ENCODE peak calls at places on chromosomes 13 and 19, in four cellular contexts. One of them, this sample, is unnamed.

GRCh38 chr13:75226755-75227435 is 255.1 kb downstream of the TBC1D4 start:
- DNase-seq in H1: no peak
- DNase-seq in H9: no peak
- DNase-seq in neuronal stem cell: no peak
- DNase-seq in this sample: peak; percentile 86

GRCh38 chr19:44598880-44599279 is 14.5 kb upstream of the IGSF23 start:
- DNase-seq in H1: no peak
- DNase-seq in H9: no peak
- DNase-seq in neuronal stem cell: no peak
- DNase-seq in this sample: no peak

GRCh38 chr19:8575467-8575997 is 1.7 kb downstream of the MYO1F start:
- DNase-seq in H1: no peak
- DNase-seq in H9: peak; percentile 69
- DNase-seq in neuronal stem cell: no peak
- DNase-seq in this sample: peak; percentile 35

GRCh38 chr13:20414475-20415287 is 111.0 kb downstream of the CRYL1 start:
- DNase-seq in H1: peak; percentile 74
- DNase-seq in H9: peak; percentile 69
- DNase-seq in neuronal stem cell: no peak
- DNase-seq in this sample: no peak

GRCh38 chr19:13842294-13843103 is 34.4 kb upstream of the NANOS3 start:
- DNase-seq in H1: no peak
- DNase-seq in H9: peak; percentile 56
- DNase-seq in neuronal stem cell: no peak
- DNase-seq in this sample: peak; percentile 65

GRCh38 chr13:26460652-26461051 is 96.8 kb upstream of the WASF3 start:
- DNase-seq in H1: no peak
- DNase-seq in H9: no peak
- DNase-seq in neuronal stem cell: no peak
- DNase-seq in this sample: peak; percentile 84

GRCh38 chr13:111472083-111472482 is 151.6 kb downstream of the TEX29 start:
- DNase-seq in H1: no peak
- DNase-seq in H9: no peak
- DNase-seq in neuronal stem cell: no peak
- DNase-seq in this sample: no peak

GRCh38 chr13:41075034-41075433 is 13.7 kb downstream of the WBP4 start:
- DNase-seq in H1: no peak
- DNase-seq in H9: no peak
- DNase-seq in neuronal stem cell: no peak
- DNase-seq in this sample: peak; percentile 49

GRCh38 chr13:38590796-38591507 is 95.9 kb upstream of the FREM2 start:
- DNase-seq in H1: no peak
- DNase-seq in H9: no peak
- DNase-seq in neuronal stem cell: no peak
- DNase-seq in this sample: no peak

GRCh38 chr19:53878786-53879144 is 3.2 kb upstream of the PRKCG start:
- DNase-seq in H1: no peak
- DNase-seq in H9: no peak
- DNase-seq in neuronal stem cell: no peak
- DNase-seq in this sample: no peak

GRCh38 chr13:77507931-77508776 is 27.4 kb upstream of the SCEL start:
- DNase-seq in H1: no peak
- DNase-seq in H9: no peak
- DNase-seq in neuronal stem cell: no peak
- DNase-seq in this sample: peak; percentile 49

GRCh38 chr19:20863176-20863575 is 59.9 kb upstream of the ZNF85 start:
- DNase-seq in H1: peak; percentile 40
- DNase-seq in H9: no peak
- DNase-seq in neuronal stem cell: no peak
- DNase-seq in this sample: no peak

GRCh38 chr13:82797876-82798275 is 1084.4 kb downstream of the SLITRK1 start:
- DNase-seq in H1: no peak
- DNase-seq in H9: no peak
- DNase-seq in neuronal stem cell: no peak
- DNase-seq in this sample: no peak

GRCh38 chr13:40401911-40402776 is 264.3 kb downstream of the FOXO1 start:
- DNase-seq in H1: no peak
- DNase-seq in H9: no peak
- DNase-seq in neuronal stem cell: no peak
- DNase-seq in this sample: peak; percentile 92

GRCh38 chr13:42036711-42037110 is 11.7 kb upstream of the DGKH start:
- DNase-seq in H1: no peak
- DNase-seq in H9: no peak
- DNase-seq in neuronal stem cell: no peak
- DNase-seq in this sample: no peak

DNA sequence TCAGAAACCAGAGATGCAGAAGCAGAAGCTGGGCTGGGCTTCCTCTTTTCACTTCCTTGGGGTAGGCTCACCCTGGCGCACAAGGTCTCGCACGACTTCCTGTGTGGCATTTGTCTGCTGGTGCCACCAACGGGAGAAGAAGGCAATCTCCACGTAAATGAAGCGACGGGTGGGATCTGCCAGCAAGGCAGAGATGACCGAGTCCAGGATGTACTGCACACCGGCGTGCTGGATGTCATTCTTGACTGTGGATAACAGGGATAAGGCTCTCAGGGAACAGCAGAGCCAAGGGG is 1.3 kb downstream of the MAN2B1 start:
- DNase-seq in H1: no peak
- DNase-seq in H9: no peak
- DNase-seq in neuronal stem cell: no peak
- DNase-seq in this sample: no peak
- H3K14ac ChIP-seq in H1: no peak overlapping the region
- H3K14ac ChIP-seq in H9: no peak overlapping the region
- H3K14ac ChIP-seq in neuronal stem cell: no peak overlapping the region
- H3K14ac ChIP-seq in this sample: no peak overlapping the region

GRCh38 chr19:29715695-29716581 is 877 bp upstream of the C19orf12 start:
- DNase-seq in H1: no peak
- DNase-seq in H9: no peak
- DNase-seq in neuronal stem cell: no peak
- DNase-seq in this sample: no peak
- H3K14ac ChIP-seq in H1: no peak overlapping the region
- H3K14ac ChIP-seq in H9: no peak overlapping the region
- H3K14ac ChIP-seq in neuronal stem cell: no peak overlapping the region
- H3K14ac ChIP-seq in this sample: peak overlapping the region; percentile 76

DNA sequence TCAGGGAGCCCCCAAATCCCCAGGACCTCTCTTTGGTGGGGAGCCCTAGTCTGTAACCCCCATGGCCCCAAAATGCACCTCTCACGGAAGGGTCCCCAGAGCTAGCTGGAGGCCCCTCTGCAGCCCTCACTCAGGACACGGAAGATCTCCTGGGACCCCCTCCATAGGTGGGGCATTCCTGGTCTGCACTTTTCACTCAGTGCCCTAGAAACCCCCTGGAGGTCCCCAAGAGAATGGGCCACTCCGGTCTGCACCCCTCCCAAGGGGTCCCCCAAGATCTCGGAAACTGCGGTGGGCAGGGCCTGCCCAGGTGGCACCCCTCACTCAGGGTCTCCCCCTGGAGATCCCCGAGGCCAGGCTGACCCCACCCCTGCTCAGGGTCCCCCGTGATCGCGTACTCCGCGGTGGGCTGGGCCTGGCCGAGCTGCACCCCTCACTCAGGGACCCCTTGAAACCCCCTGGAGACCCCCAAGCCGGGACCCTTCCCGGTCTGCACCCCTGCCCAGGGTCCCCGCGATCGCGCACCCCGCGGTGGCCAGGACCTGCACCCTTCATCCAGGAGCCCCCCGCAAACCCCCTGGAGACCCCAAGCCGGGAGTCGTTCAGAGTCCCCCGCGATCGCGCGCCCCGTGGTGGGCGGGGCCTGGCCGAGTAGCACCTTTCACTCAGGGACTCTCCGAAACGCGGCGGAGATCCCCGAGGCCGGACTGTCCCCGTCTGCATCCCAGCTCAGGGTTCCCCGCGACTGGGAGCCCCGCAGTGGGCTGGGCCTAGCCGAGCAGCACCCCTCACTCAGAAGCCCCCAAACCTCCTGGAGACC is 1.1 kb downstream of the LMNB2 start:
- DNase-seq in H1: no peak
- DNase-seq in H9: no peak
- DNase-seq in neuronal stem cell: no peak
- DNase-seq in this sample: no peak
- H3K14ac ChIP-seq in H1: no peak overlapping the region
- H3K14ac ChIP-seq in H9: peak overlapping the region; percentile 78
- H3K14ac ChIP-seq in neuronal stem cell: peak overlapping the region; percentile 100
- H3K14ac ChIP-seq in this sample: peak overlapping the region; percentile 59

DNA sequence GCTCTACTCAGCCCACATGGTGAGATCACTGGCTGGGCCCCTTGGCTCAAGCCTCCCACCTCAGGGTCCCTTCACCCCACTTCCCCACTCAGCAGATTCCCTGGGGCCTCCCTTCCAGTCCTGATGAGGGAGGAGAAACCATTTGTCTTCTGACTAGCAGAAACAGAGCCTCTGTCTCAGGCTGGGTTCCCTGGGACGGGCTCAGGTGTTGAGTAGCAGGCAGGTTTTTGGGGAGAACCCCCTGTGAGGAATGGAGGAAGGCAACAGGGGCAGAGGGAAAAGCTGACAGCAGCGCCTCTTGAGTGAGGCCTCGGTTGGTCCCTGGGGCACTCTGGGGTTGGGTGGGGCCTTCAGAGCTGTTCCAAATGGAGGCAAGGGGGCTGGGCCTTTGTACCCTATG is 452.2 kb downstream of the TSHZ3 start:
- DNase-seq in H1: no peak
- DNase-seq in H9: no peak
- DNase-seq in neuronal stem cell: no peak
- DNase-seq in this sample: no peak
- H3K14ac ChIP-seq in H1: no peak overlapping the region
- H3K14ac ChIP-seq in H9: no peak overlapping the region
- H3K14ac ChIP-seq in neuronal stem cell: no peak overlapping the region
- H3K14ac ChIP-seq in this sample: no peak overlapping the region

DNA sequence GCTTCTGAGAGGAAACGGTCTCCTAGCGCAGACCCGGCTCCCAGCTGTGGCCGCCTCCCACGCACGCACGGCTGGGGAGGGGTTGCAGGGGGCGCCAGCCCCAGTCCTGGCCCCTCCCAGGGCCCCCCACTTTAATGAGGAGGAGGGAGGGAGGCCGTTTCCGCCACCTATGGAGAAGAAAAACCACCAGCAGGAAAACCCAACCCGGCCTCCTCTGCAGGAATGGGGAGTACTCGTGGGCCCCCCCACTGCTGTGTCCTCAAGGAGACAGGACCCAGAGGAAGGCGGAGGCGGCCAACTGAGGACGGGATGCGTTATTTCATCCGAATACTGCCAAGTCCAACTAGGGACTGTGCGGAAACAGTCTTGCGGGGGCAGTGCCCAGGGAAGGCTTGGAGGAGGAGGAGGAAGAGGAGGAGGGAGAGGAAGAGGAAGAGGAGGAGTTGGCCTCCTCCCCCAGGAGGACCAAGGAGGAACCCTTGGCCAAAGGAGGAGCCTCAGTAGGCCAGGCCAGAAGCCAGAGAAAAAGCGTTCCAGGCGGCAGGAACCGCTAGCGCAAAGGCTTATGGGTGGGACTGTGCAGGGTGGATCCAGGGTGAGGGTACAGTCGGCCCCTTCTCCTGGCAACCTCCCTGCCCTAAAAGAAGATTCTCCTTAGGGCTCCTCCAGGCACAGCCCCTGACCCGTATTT is 3.9 kb upstream of the SSBP4 start:
- DNase-seq in H1: no peak
- DNase-seq in H9: peak; percentile 28
- DNase-seq in neuronal stem cell: no peak
- DNase-seq in this sample: peak; percentile 66
- H3K14ac ChIP-seq in H1: no peak overlapping the region
- H3K14ac ChIP-seq in H9: no peak overlapping the region
- H3K14ac ChIP-seq in neuronal stem cell: no peak overlapping the region
- H3K14ac ChIP-seq in this sample: peak overlapping the region; percentile 88

GRCh38 chr19:40718774-40719391 is 2.0 kb downstream of the ITPKC start:
- DNase-seq in H1: no peak
- DNase-seq in H9: peak; percentile 57
- DNase-seq in neuronal stem cell: no peak
- DNase-seq in this sample: peak; percentile 40
- H3K14ac ChIP-seq in H1: no peak overlapping the region
- H3K14ac ChIP-seq in H9: no peak overlapping the region
- H3K14ac ChIP-seq in neuronal stem cell: no peak overlapping the region
- H3K14ac ChIP-seq in this sample: peak overlapping the region; percentile 86

DNA sequence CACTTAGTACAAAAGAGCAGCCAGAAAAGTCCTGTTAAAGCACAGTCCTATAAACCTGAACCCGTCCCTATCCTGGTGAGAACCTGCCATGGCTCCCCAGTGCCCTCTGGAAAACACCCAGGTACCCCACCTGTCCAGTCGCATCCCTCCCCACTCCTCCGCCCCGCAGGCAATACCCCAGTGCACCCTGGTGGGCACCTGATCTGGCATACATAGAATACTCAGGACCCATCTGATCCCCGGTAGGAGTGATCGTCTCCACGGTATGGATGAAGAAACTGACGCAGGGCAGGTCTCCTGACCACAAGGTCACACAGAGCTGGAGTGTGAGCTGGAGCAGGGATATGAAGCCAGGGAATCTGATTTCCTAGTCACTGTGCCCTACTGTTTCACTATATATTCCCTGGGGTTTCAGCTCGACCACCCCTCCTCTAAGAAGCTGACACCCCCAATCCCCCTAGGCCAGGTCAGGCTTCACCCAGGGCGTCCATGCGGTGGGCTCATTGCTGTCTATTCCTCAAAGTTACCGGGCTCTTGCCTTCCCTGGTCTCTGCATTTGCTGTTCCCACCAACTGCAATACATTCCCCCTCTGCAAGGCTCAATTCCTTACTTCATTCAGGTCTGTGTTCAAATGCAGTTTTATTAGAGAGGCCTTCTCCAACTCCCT is 12.6 kb downstream of the FBXO46 start:
- DNase-seq in H1: no peak
- DNase-seq in H9: peak; percentile 50
- DNase-seq in neuronal stem cell: no peak
- DNase-seq in this sample: no peak
- H3K14ac ChIP-seq in H1: no peak overlapping the region
- H3K14ac ChIP-seq in H9: peak overlapping the region; percentile 82
- H3K14ac ChIP-seq in neuronal stem cell: no peak overlapping the region
- H3K14ac ChIP-seq in this sample: peak overlapping the region; percentile 95

DNA sequence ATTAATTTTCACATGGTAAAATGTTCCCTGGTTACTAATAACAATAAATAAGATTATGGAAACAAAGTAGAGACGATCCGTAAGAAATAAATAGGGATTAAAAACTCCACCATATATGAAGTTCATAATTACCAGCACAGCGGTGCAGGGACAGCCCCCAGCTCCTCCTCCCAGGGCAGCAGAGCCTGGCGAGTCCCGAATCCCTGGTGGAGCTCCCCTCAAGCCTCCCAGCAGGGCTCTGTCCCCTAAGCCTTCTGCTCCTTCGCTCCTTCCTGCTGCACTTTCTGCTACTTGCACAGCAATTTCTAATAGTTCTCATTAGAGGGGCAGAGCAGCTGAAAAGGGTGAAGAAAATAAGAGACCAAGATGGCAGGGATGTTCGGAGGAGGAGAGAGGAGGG is 43.6 kb downstream of the RASA3 start:
- DNase-seq in H1: no peak
- DNase-seq in H9: no peak
- DNase-seq in neuronal stem cell: no peak
- DNase-seq in this sample: no peak
- H3K14ac ChIP-seq in H1: no peak overlapping the region
- H3K14ac ChIP-seq in H9: no peak overlapping the region
- H3K14ac ChIP-seq in neuronal stem cell: no peak overlapping the region
- H3K14ac ChIP-seq in this sample: no peak overlapping the region

DNA sequence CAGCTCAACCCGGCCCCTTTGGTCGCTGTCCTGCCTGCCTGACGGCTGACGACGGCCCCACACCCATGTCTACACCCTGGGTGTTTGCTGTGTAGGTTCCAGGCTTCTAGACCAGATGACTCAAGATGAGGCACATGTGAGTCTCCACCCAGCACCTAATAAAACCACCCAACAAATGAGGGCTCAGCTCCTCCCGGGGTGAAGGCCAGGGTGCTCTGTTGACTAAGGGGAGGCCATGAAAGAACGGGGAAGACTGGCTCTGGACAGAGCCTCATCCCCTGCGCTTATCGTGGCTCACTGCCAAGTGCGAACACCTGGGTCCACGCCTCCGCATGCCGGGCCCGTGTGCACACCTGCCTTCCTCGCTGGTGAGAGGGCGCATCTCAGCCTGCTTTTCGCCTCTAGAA is 39.6 kb downstream of the COL4A2 start:
- DNase-seq in H1: no peak
- DNase-seq in H9: no peak
- DNase-seq in neuronal stem cell: no peak
- DNase-seq in this sample: no peak
- H3K14ac ChIP-seq in H1: no peak overlapping the region
- H3K14ac ChIP-seq in H9: no peak overlapping the region
- H3K14ac ChIP-seq in neuronal stem cell: no peak overlapping the region
- H3K14ac ChIP-seq in this sample: peak overlapping the region; percentile 14

This sample was measured in IMR-90.